ENCODE peak calls at places on chromosomes 13 and 19, in nine cellular contexts. H is Peyer's patch; P is esophagus squamous epithelium; A is heart right ventricle; J is SK-N-SH; Y is IMR-90; G is CD4-positive, CD25-positive, alpha-beta regulatory T cell; Q is heart left ventricle; F is lower lobe of right lung. C is an unnamed sample.

GRCh38 chr13:93226623-93227279 is at the start of gene GPC6:
- DNase-seq in G (no peak), F (no peak), P (no peak), A (no peak), J (peak; percentile 80), Y (peak; percentile 95), H (no peak), Q (no peak), C (peak; percentile 27)

GRCh38 chr13:42305503-42305902 is 33.6 kb downstream of the AKAP11 start:
- DNase-seq in Q (no peak), P (no peak), A (no peak), J (no peak), Y (peak; percentile 2), H (no peak), G (no peak), F (no peak), C (no peak)

GRCh38 chr13:81872581-81872980 is 1531.7 kb upstream of the SPRY2 start:
- DNase-seq in Y (no peak), A (no peak), Q (no peak), J (peak; percentile 8), P (no peak), F (no peak), H (no peak), G (no peak), C (no peak)

GRCh38 chr13:33637978-33638743 is 179.8 kb upstream of the RFC3 start:
- DNase-seq in F (no peak), J (no peak), Q (no peak), G (no peak), P (no peak), A (no peak), Y (peak; percentile 49), H (no peak), C (no peak)

GRCh38 chr13:50451609-50452008 is 391.9 kb downstream of the DLEU7 start:
- DNase-seq in G (no peak), J (no peak), F (peak; percentile 39), H (no peak), Y (no peak), P (no peak), A (no peak), Q (no peak), C (no peak)

GRCh38 chr19:28883241-28883693 is 329.7 kb downstream of the UQCRFS1 start:
- DNase-seq in H (no peak), Y (peak; percentile 41), A (peak; percentile 58), G (no peak), F (no peak), J (no peak), Q (peak; percentile 72), P (no peak), C (no peak)

GRCh38 chr19:57103573-57104277 is 16.1 kb upstream of the USP29 start:
- DNase-seq in A (peak; percentile 47), Y (peak; percentile 47), H (peak; percentile 68), Q (peak; percentile 58), P (no peak), J (peak; percentile 79), G (peak; percentile 27), F (no peak), C (peak; percentile 53)

GRCh38 chr19:751501-752341 is 809 bp downstream of the MISP start:
- DNase-seq in P (no peak), Y (peak; percentile 87), J (peak; percentile 59), F (no peak), H (peak; percentile 92), A (no peak), Q (no peak), G (no peak), C (peak; percentile 89)

GRCh38 chr19:4094761-4095487 is 28.2 kb upstream of the ZBTB7A start:
- DNase-seq in A (no peak), Y (no peak), G (no peak), P (no peak), Q (no peak), J (no peak), F (no peak), H (no peak), C (peak; percentile 93)

GRCh38 chr19:57934820-57935665 is at the start of gene ZNF418:
- DNase-seq in A (peak; percentile 83), G (peak; percentile 3), F (peak; percentile 47), H (peak; percentile 62), Q (peak; percentile 68), P (no peak), Y (peak; percentile 84), J (no peak), C (no peak)

GRCh38 chr19:46416077-46416709 is 2.8 kb upstream of the CCDC8 start:
- DNase-seq in G (no peak), Q (peak; percentile 94), Y (peak; percentile 75), H (peak; percentile 73), J (peak; percentile 95), F (peak; percentile 89), P (no peak), A (peak; percentile 87), C (peak; percentile 71)

GRCh38 chr19:55452381-55453325 is 8.8 kb downstream of the ISOC2 start:
- DNase-seq in Y (peak; percentile 79), J (peak; percentile 98), Q (peak; percentile 72), H (peak; percentile 56), F (no peak), G (peak; percentile 12), A (peak; percentile 71), P (no peak), C (no peak)

GRCh38 chr19:38142176-38143035 is 81.6 kb downstream of the DPF1 start:
- DNase-seq in A (peak; percentile 64), Y (peak; percentile 28), F (no peak), J (peak; percentile 87), G (no peak), H (peak; percentile 61), P (no peak), Q (peak; percentile 73), C (peak; percentile 33)

GRCh38 chr19:42423462-42424344 is 3.5 kb downstream of the LIPE start:
- DNase-seq in Q (peak; percentile 93), J (peak; percentile 98), A (peak; percentile 92), P (peak; percentile 65), Y (peak; percentile 90), F (peak; percentile 88), H (peak; percentile 97), G (peak; percentile 89), C (peak; percentile 93)
- H3K4me1 ChIP-seq in Q (peaks cover 61% of the 10 kb centered on the region), J (no peaks in the 10 kb centered on the region), A (peaks cover 58% of the 10 kb centered on the region), P (peaks cover 48% of the 10 kb centered on the region), Y (peaks cover 9% of the 10 kb centered on the region), F (peaks cover 43% of the 10 kb centered on the region), H (peaks cover 19% of the 10 kb centered on the region), G (peaks cover 45% of the 10 kb centered on the region), C (peaks cover 8% of the 10 kb centered on the region)

GRCh38 chr19:6239871-6240676 is 39.7 kb downstream of the MLLT1 start:
- DNase-seq in A (no peak), H (no peak), G (no peak), P (no peak), Q (no peak), J (peak; percentile 82), Y (no peak), F (peak; percentile 13), C (peak; percentile 40)
- H3K4me1 ChIP-seq in A (peaks cover 80% of the 10 kb centered on the region), H (peaks cover 4% of the 10 kb centered on the region), G (peaks cover 35% of the 10 kb centered on the region), P (peaks cover 63% of the 10 kb centered on the region), Q (peaks cover 78% of the 10 kb centered on the region), J (peaks cover 15% of the 10 kb centered on the region), Y (peaks cover 22% of the 10 kb centered on the region), F (peaks cover 88% of the 10 kb centered on the region), C (peaks cover 6% of the 10 kb centered on the region)

GRCh38 chr19:15282311-15282705 is 50.0 kb downstream of the BRD4 start:
- DNase-seq in F (no peak), A (no peak), Y (no peak), Q (no peak), P (no peak), H (no peak), G (no peak), J (no peak), C (no peak)
- H3K4me1 ChIP-seq in F (peaks cover 100% of the 10 kb centered on the region), A (peaks cover 100% of the 10 kb centered on the region), Y (peaks cover 45% of the 10 kb centered on the region), Q (peaks cover 100% of the 10 kb centered on the region), P (peaks cover 97% of the 10 kb centered on the region), H (peaks cover 35% of the 10 kb centered on the region), G (peaks cover 84% of the 10 kb centered on the region), J (peaks cover 62% of the 10 kb centered on the region), C (peaks cover 75% of the 10 kb centered on the region)

DNA sequence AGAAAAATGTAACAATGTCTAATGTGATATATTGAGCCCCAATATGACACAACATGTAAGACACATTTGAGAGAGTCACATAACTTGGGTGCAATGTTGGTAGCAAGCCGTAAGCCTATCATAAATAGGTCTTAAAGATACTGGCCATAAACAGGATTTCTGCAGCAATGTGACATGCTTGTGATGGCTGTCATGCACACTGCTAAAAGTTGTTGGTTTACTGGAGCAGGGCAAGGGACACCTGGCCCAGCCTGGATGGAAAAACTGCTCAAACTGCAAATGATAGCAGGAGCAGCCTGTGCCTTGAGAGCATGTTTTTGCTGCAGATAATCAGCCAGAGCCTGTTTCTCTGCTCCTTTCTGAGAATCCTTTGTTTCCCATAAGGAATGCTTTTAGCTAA is 136.7 kb upstream of the ZNF91 start:
- DNase-seq in H (no peak), J (no peak), A (no peak), Q (no peak), Y (no peak), F (no peak), G (no peak), P (no peak), C (no peak)
- H3K4me1 ChIP-seq in H (no peaks in the 10 kb centered on the region), J (no peaks in the 10 kb centered on the region), A (no peaks in the 10 kb centered on the region), Q (no peaks in the 10 kb centered on the region), Y (no peaks in the 10 kb centered on the region), F (no peaks in the 10 kb centered on the region), G (no peaks in the 10 kb centered on the region), P (no peaks in the 10 kb centered on the region), C (no peaks in the 10 kb centered on the region)

DNA sequence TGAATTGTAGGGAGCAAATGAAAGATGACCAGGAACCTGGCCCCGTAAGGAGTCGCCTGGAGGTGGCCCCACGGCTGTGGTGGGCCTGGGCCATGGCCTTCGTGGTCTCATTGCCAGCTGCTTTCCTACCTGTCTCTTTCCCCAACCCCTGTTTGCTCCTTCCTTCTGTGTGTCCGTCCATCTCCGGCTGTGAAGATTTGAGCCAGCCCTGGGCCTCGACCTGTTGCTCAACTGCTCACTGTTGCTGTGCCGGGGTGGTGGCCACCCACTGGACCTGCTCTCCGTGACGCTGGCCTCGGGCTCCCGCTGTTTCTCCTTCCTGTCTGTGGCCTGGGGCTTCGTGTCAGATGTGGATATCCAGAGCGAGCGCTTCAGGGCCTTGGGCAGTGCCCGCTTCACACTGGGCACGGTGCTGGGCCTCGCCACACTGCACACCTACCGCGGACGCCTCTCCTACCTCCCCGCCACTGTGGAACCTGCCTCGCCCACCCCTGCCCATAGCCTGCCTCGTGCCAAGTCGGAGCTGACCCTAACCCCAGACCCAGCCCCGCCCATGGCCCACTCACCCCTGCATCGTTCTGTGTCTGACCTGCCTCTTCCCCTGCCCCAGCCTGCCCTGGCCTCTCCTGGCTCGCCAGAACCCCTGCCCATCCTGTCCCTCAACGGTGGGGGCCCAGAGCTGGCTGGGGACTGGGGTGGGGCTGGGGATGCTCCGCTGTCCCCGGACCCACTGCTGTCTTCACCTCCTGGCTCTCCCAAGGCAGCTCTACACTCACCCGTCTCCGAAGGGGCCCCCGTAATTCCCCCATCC is 8.5 kb downstream of the DBP start:
- DNase-seq in A (no peak), J (no peak), G (no peak), Q (peak; percentile 40), Y (no peak), P (no peak), H (no peak), F (no peak), C (peak; percentile 61)
- H3K4me1 ChIP-seq in A (peaks cover 46% of the 10 kb centered on the region), J (peaks cover 11% of the 10 kb centered on the region), G (peaks cover 25% of the 10 kb centered on the region), Q (peaks cover 50% of the 10 kb centered on the region), Y (peaks cover 29% of the 10 kb centered on the region), P (peaks cover 36% of the 10 kb centered on the region), H (peaks cover 7% of the 10 kb centered on the region), F (peaks cover 61% of the 10 kb centered on the region), C (peaks cover 65% of the 10 kb centered on the region)

GRCh38 chr19:33393286-33394005 is 19.9 kb downstream of the CEBPG start:
- DNase-seq in F (peak; percentile 43), J (peak; percentile 47), Y (no peak), Q (peak; percentile 24), P (no peak), G (no peak), H (peak; percentile 44), A (no peak), C (no peak)
- H3K4me1 ChIP-seq in F (peaks cover 72% of the 10 kb centered on the region), J (no peaks in the 10 kb centered on the region), Y (peaks cover 28% of the 10 kb centered on the region), Q (peaks cover 88% of the 10 kb centered on the region), P (peaks cover 69% of the 10 kb centered on the region), G (no peaks in the 10 kb centered on the region), H (no peaks in the 10 kb centered on the region), A (peaks cover 86% of the 10 kb centered on the region), C (peaks cover 44% of the 10 kb centered on the region)

GRCh38 chr19:15294591-15294990 is 37.7 kb downstream of the BRD4 start:
- DNase-seq in Y (no peak), G (no peak), Q (peak; percentile 79), P (no peak), A (peak; percentile 65), J (peak; percentile 74), F (no peak), H (no peak), C (no peak)
- H3K4me1 ChIP-seq in Y (peaks cover 60% of the 10 kb centered on the region), G (peaks cover 98% of the 10 kb centered on the region), Q (peaks cover 99% of the 10 kb centered on the region), P (peaks cover 90% of the 10 kb centered on the region), A (peaks cover 100% of the 10 kb centered on the region), J (peaks cover 70% of the 10 kb centered on the region), F (peaks cover 98% of the 10 kb centered on the region), H (peaks cover 48% of the 10 kb centered on the region), C (peaks cover 59% of the 10 kb centered on the region)

C was measured in mucosa of descending colon.